ENCODE peak calls at places on chromosomes 13 and 19, in seven cellular contexts. One of them, this sample, is unnamed.

GRCh38 chr13:44142911-44143665 is 230.5 kb upstream of the SERP2 start:
- DNase-seq in GM10248: no peak
- DNase-seq in EH: peak
- DNase-seq in choroid plexus epithelial cell: peak
- DNase-seq in DMS 273 treated with DMSO at 0.1 percent for 48 hours: no peak
- DNase-seq in stimulated activated CD8-positive, alpha-beta memory T cell treated with anti-CD3 and anti-CD28 coated beads, Interleukin-12 subunit alpha, Interleukin-12 subunit beta, amount 100 ng/mL, for 4 hours: no peak
- DNase-seq in GM12892: no peak
- DNase-seq in this sample: peak

GRCh38 chr13:28532226-28533048 is 37.5 kb upstream of the FLT1 start:
- DNase-seq in DMS 273 treated with DMSO at 0.1 percent for 48 hours: no peak
- DNase-seq in GM10248: peak
- DNase-seq in choroid plexus epithelial cell: peak
- DNase-seq in stimulated activated CD8-positive, alpha-beta memory T cell treated with anti-CD3 and anti-CD28 coated beads, Interleukin-12 subunit alpha, Interleukin-12 subunit beta, amount 100 ng/mL, for 4 hours: no peak
- DNase-seq in GM12892: no peak
- DNase-seq in EH: peak
- DNase-seq in this sample: no peak

GRCh38 chr13:105346141-105346766 is 1189.2 kb downstream of the EFNB2 start:
- DNase-seq in choroid plexus epithelial cell: peak
- DNase-seq in EH: peak
- DNase-seq in DMS 273 treated with DMSO at 0.1 percent for 48 hours: no peak
- DNase-seq in stimulated activated CD8-positive, alpha-beta memory T cell treated with anti-CD3 and anti-CD28 coated beads, Interleukin-12 subunit alpha, Interleukin-12 subunit beta, amount 100 ng/mL, for 4 hours: no peak
- DNase-seq in GM12892: no peak
- DNase-seq in GM10248: no peak
- DNase-seq in this sample: peak

GRCh38 chr19:53546766-53547541 is 9.0 kb downstream of the ZNF331 start:
- DNase-seq in EH: no peak
- DNase-seq in choroid plexus epithelial cell: no peak
- DNase-seq in GM10248: no peak
- DNase-seq in GM12892: no peak
- DNase-seq in stimulated activated CD8-positive, alpha-beta memory T cell treated with anti-CD3 and anti-CD28 coated beads, Interleukin-12 subunit alpha, Interleukin-12 subunit beta, amount 100 ng/mL, for 4 hours: no peak
- DNase-seq in DMS 273 treated with DMSO at 0.1 percent for 48 hours: no peak
- DNase-seq in this sample: no peak

GRCh38 chr13:33087091-33087490 is 70.9 kb downstream of the KL start:
- DNase-seq in choroid plexus epithelial cell: peak
- DNase-seq in EH: peak
- DNase-seq in GM12892: no peak
- DNase-seq in GM10248: no peak
- DNase-seq in DMS 273 treated with DMSO at 0.1 percent for 48 hours: no peak
- DNase-seq in stimulated activated CD8-positive, alpha-beta memory T cell treated with anti-CD3 and anti-CD28 coated beads, Interleukin-12 subunit alpha, Interleukin-12 subunit beta, amount 100 ng/mL, for 4 hours: no peak
- DNase-seq in this sample: peak

GRCh38 chr13:83780201-83780600 is 102.1 kb downstream of the SLITRK1 start:
- DNase-seq in EH: peak
- DNase-seq in stimulated activated CD8-positive, alpha-beta memory T cell treated with anti-CD3 and anti-CD28 coated beads, Interleukin-12 subunit alpha, Interleukin-12 subunit beta, amount 100 ng/mL, for 4 hours: no peak
- DNase-seq in DMS 273 treated with DMSO at 0.1 percent for 48 hours: no peak
- DNase-seq in GM10248: no peak
- DNase-seq in choroid plexus epithelial cell: peak
- DNase-seq in GM12892: no peak
- DNase-seq in this sample: peak

GRCh38 chr13:28609936-28610335 is 49.0 kb upstream of the POMP start:
- DNase-seq in EH: peak
- DNase-seq in GM10248: no peak
- DNase-seq in GM12892: no peak
- DNase-seq in DMS 273 treated with DMSO at 0.1 percent for 48 hours: no peak
- DNase-seq in stimulated activated CD8-positive, alpha-beta memory T cell treated with anti-CD3 and anti-CD28 coated beads, Interleukin-12 subunit alpha, Interleukin-12 subunit beta, amount 100 ng/mL, for 4 hours: no peak
- DNase-seq in choroid plexus epithelial cell: peak
- DNase-seq in this sample: peak

GRCh38 chr19:53537126-53537522 is 821 bp upstream of the ZNF331 start:
- DNase-seq in DMS 273 treated with DMSO at 0.1 percent for 48 hours: no peak
- DNase-seq in EH: no peak
- DNase-seq in GM10248: no peak
- DNase-seq in stimulated activated CD8-positive, alpha-beta memory T cell treated with anti-CD3 and anti-CD28 coated beads, Interleukin-12 subunit alpha, Interleukin-12 subunit beta, amount 100 ng/mL, for 4 hours: no peak
- DNase-seq in choroid plexus epithelial cell: no peak
- DNase-seq in GM12892: no peak
- DNase-seq in this sample: no peak

GRCh38 chr13:101499406-101499805 is 46.9 kb downstream of the ITGBL1 start:
- DNase-seq in EH: no peak
- DNase-seq in stimulated activated CD8-positive, alpha-beta memory T cell treated with anti-CD3 and anti-CD28 coated beads, Interleukin-12 subunit alpha, Interleukin-12 subunit beta, amount 100 ng/mL, for 4 hours: no peak
- DNase-seq in GM12892: no peak
- DNase-seq in DMS 273 treated with DMSO at 0.1 percent for 48 hours: no peak
- DNase-seq in choroid plexus epithelial cell: no peak
- DNase-seq in GM10248: no peak
- DNase-seq in this sample: no peak

GRCh38 chr19:1560281-1560882 is 7.7 kb downstream of the MEX3D start:
- DNase-seq in stimulated activated CD8-positive, alpha-beta memory T cell treated with anti-CD3 and anti-CD28 coated beads, Interleukin-12 subunit alpha, Interleukin-12 subunit beta, amount 100 ng/mL, for 4 hours: no peak
- DNase-seq in EH: no peak
- DNase-seq in GM12892: no peak
- DNase-seq in GM10248: no peak
- DNase-seq in choroid plexus epithelial cell: no peak
- DNase-seq in DMS 273 treated with DMSO at 0.1 percent for 48 hours: no peak
- DNase-seq in this sample: no peak

GRCh38 chr19:34136127-34136526 is 36.2 kb upstream of the LSM14A start:
- DNase-seq in EH: no peak
- DNase-seq in choroid plexus epithelial cell: no peak
- DNase-seq in GM12892: no peak
- DNase-seq in stimulated activated CD8-positive, alpha-beta memory T cell treated with anti-CD3 and anti-CD28 coated beads, Interleukin-12 subunit alpha, Interleukin-12 subunit beta, amount 100 ng/mL, for 4 hours: no peak
- DNase-seq in DMS 273 treated with DMSO at 0.1 percent for 48 hours: no peak
- DNase-seq in GM10248: no peak
- DNase-seq in this sample: no peak

GRCh38 chr13:110027470-110028240 is 241.3 kb upstream of the IRS2 start:
- DNase-seq in GM10248: no peak
- DNase-seq in stimulated activated CD8-positive, alpha-beta memory T cell treated with anti-CD3 and anti-CD28 coated beads, Interleukin-12 subunit alpha, Interleukin-12 subunit beta, amount 100 ng/mL, for 4 hours: no peak
- DNase-seq in EH: no peak
- DNase-seq in GM12892: no peak
- DNase-seq in choroid plexus epithelial cell: no peak
- DNase-seq in DMS 273 treated with DMSO at 0.1 percent for 48 hours: no peak
- DNase-seq in this sample: peak

GRCh38 chr13:92566767-92567166 is 659.8 kb upstream of the GPC6 start:
- DNase-seq in choroid plexus epithelial cell: no peak
- DNase-seq in GM12892: no peak
- DNase-seq in DMS 273 treated with DMSO at 0.1 percent for 48 hours: no peak
- DNase-seq in EH: no peak
- DNase-seq in stimulated activated CD8-positive, alpha-beta memory T cell treated with anti-CD3 and anti-CD28 coated beads, Interleukin-12 subunit alpha, Interleukin-12 subunit beta, amount 100 ng/mL, for 4 hours: no peak
- DNase-seq in GM10248: no peak
- DNase-seq in this sample: no peak

GRCh38 chr19:11560404-11560988 is 1.5 kb upstream of the ELOF1 start:
- DNase-seq in GM12892: peak
- DNase-seq in choroid plexus epithelial cell: peak
- DNase-seq in stimulated activated CD8-positive, alpha-beta memory T cell treated with anti-CD3 and anti-CD28 coated beads, Interleukin-12 subunit alpha, Interleukin-12 subunit beta, amount 100 ng/mL, for 4 hours: no peak
- DNase-seq in GM10248: peak
- DNase-seq in DMS 273 treated with DMSO at 0.1 percent for 48 hours: peak
- DNase-seq in EH: peak
- DNase-seq in this sample: peak

GRCh38 chr19:39409207-39409885 is 2.7 kb downstream of the ZFP36 start:
- DNase-seq in stimulated activated CD8-positive, alpha-beta memory T cell treated with anti-CD3 and anti-CD28 coated beads, Interleukin-12 subunit alpha, Interleukin-12 subunit beta, amount 100 ng/mL, for 4 hours: peak
- DNase-seq in EH: peak
- DNase-seq in GM12892: no peak
- DNase-seq in GM10248: no peak
- DNase-seq in choroid plexus epithelial cell: peak
- DNase-seq in DMS 273 treated with DMSO at 0.1 percent for 48 hours: no peak
- DNase-seq in this sample: no peak

GRCh38 chr19:49106648-49107135 is 7.5 kb upstream of the LIN7B start:
- DNase-seq in DMS 273 treated with DMSO at 0.1 percent for 48 hours: no peak
- DNase-seq in GM10248: no peak
- DNase-seq in EH: peak
- DNase-seq in choroid plexus epithelial cell: peak
- DNase-seq in stimulated activated CD8-positive, alpha-beta memory T cell treated with anti-CD3 and anti-CD28 coated beads, Interleukin-12 subunit alpha, Interleukin-12 subunit beta, amount 100 ng/mL, for 4 hours: no peak
- DNase-seq in GM12892: no peak
- DNase-seq in this sample: peak

GRCh38 chr13:48530833-48531232 is 2.0 kb downstream of the RCBTB2 start:
- DNase-seq in GM10248: no peak
- DNase-seq in GM12892: no peak
- DNase-seq in EH: no peak
- DNase-seq in DMS 273 treated with DMSO at 0.1 percent for 48 hours: no peak
- DNase-seq in stimulated activated CD8-positive, alpha-beta memory T cell treated with anti-CD3 and anti-CD28 coated beads, Interleukin-12 subunit alpha, Interleukin-12 subunit beta, amount 100 ng/mL, for 4 hours: no peak
- DNase-seq in choroid plexus epithelial cell: no peak
- DNase-seq in this sample: no peak

GRCh38 chr19:41929536-41930071 is 1.4 kb upstream of the ERFL start:
- DNase-seq in DMS 273 treated with DMSO at 0.1 percent for 48 hours: no peak
- DNase-seq in GM12892: no peak
- DNase-seq in stimulated activated CD8-positive, alpha-beta memory T cell treated with anti-CD3 and anti-CD28 coated beads, Interleukin-12 subunit alpha, Interleukin-12 subunit beta, amount 100 ng/mL, for 4 hours: no peak
- DNase-seq in GM10248: no peak
- DNase-seq in EH: no peak
- DNase-seq in choroid plexus epithelial cell: no peak
- DNase-seq in this sample: no peak

GRCh38 chr13:83048419-83048818 is 833.9 kb downstream of the SLITRK1 start:
- DNase-seq in EH: peak
- DNase-seq in DMS 273 treated with DMSO at 0.1 percent for 48 hours: no peak
- DNase-seq in choroid plexus epithelial cell: peak
- DNase-seq in stimulated activated CD8-positive, alpha-beta memory T cell treated with anti-CD3 and anti-CD28 coated beads, Interleukin-12 subunit alpha, Interleukin-12 subunit beta, amount 100 ng/mL, for 4 hours: no peak
- DNase-seq in GM10248: no peak
- DNase-seq in GM12892: no peak
- DNase-seq in this sample: no peak

GRCh38 chr19:38840583-38840968 is 9.0 kb upstream of the ECH1 start:
- DNase-seq in choroid plexus epithelial cell: no peak
- DNase-seq in GM12892: no peak
- DNase-seq in stimulated activated CD8-positive, alpha-beta memory T cell treated with anti-CD3 and anti-CD28 coated beads, Interleukin-12 subunit alpha, Interleukin-12 subunit beta, amount 100 ng/mL, for 4 hours: no peak
- DNase-seq in EH: no peak
- DNase-seq in DMS 273 treated with DMSO at 0.1 percent for 48 hours: no peak
- DNase-seq in GM10248: no peak
- DNase-seq in this sample: no peak

GRCh38 chr13:105139380-105140285 is 1395.8 kb downstream of the EFNB2 start:
- DNase-seq in EH: no peak
- DNase-seq in GM10248: peak
- DNase-seq in choroid plexus epithelial cell: peak
- DNase-seq in stimulated activated CD8-positive, alpha-beta memory T cell treated with anti-CD3 and anti-CD28 coated beads, Interleukin-12 subunit alpha, Interleukin-12 subunit beta, amount 100 ng/mL, for 4 hours: peak
- DNase-seq in DMS 273 treated with DMSO at 0.1 percent for 48 hours: no peak
- DNase-seq in GM12892: no peak
- DNase-seq in this sample: peak

GRCh38 chr19:55406091-55406868 is 1.3 kb downstream of the UBE2S start:
- DNase-seq in GM12892: no peak
- DNase-seq in DMS 273 treated with DMSO at 0.1 percent for 48 hours: no peak
- DNase-seq in choroid plexus epithelial cell: no peak
- DNase-seq in GM10248: no peak
- DNase-seq in EH: no peak
- DNase-seq in stimulated activated CD8-positive, alpha-beta memory T cell treated with anti-CD3 and anti-CD28 coated beads, Interleukin-12 subunit alpha, Interleukin-12 subunit beta, amount 100 ng/mL, for 4 hours: no peak
- DNase-seq in this sample: no peak

GRCh38 chr13:50323440-50324070 is 308.3 kb downstream of the KCNRG start:
- DNase-seq in GM10248: no peak
- DNase-seq in DMS 273 treated with DMSO at 0.1 percent for 48 hours: no peak
- DNase-seq in stimulated activated CD8-positive, alpha-beta memory T cell treated with anti-CD3 and anti-CD28 coated beads, Interleukin-12 subunit alpha, Interleukin-12 subunit beta, amount 100 ng/mL, for 4 hours: no peak
- DNase-seq in choroid plexus epithelial cell: peak
- DNase-seq in GM12892: no peak
- DNase-seq in EH: peak
- DNase-seq in this sample: peak

GRCh38 chr13:57087006-57087405 is 53.7 kb upstream of the PRR20A start:
- DNase-seq in EH: no peak
- DNase-seq in DMS 273 treated with DMSO at 0.1 percent for 48 hours: no peak
- DNase-seq in GM10248: no peak
- DNase-seq in choroid plexus epithelial cell: no peak
- DNase-seq in GM12892: no peak
- DNase-seq in stimulated activated CD8-positive, alpha-beta memory T cell treated with anti-CD3 and anti-CD28 coated beads, Interleukin-12 subunit alpha, Interleukin-12 subunit beta, amount 100 ng/mL, for 4 hours: no peak
- DNase-seq in this sample: no peak

GRCh38 chr13:98181106-98181815 is 4.2 kb upstream of the RNF113B start:
- DNase-seq in GM10248: no peak
- DNase-seq in EH: no peak
- DNase-seq in GM12892: no peak
- DNase-seq in stimulated activated CD8-positive, alpha-beta memory T cell treated with anti-CD3 and anti-CD28 coated beads, Interleukin-12 subunit alpha, Interleukin-12 subunit beta, amount 100 ng/mL, for 4 hours: no peak
- DNase-seq in DMS 273 treated with DMSO at 0.1 percent for 48 hours: no peak
- DNase-seq in choroid plexus epithelial cell: no peak
- DNase-seq in this sample: no peak

GRCh38 chr13:98893361-98893760 is 84.5 kb downstream of the DOCK9 start:
- DNase-seq in GM12892: no peak
- DNase-seq in DMS 273 treated with DMSO at 0.1 percent for 48 hours: no peak
- DNase-seq in GM10248: no peak
- DNase-seq in choroid plexus epithelial cell: no peak
- DNase-seq in stimulated activated CD8-positive, alpha-beta memory T cell treated with anti-CD3 and anti-CD28 coated beads, Interleukin-12 subunit alpha, Interleukin-12 subunit beta, amount 100 ng/mL, for 4 hours: no peak
- DNase-seq in EH: no peak
- DNase-seq in this sample: no peak